ENCODE peak calls at places on chromosomes 7 and 10, in eight cellular contexts. N, R, U, Q, G, H, S and K are unnamed samples.
A peak's percentile ranks its signal among the peaks of the same experiment; 100 is the strongest.

GRCh38 chr7:87926581-87927461 is 7.2 kb upstream of the ADAM22 start:
- DNase-seq in Q (no peak), N (no peak), U (no peak), G (no peak), H (peak; percentile 39), R (peak; percentile 49), S (no peak), K (no peak)

GRCh38 chr10:121092341-121093099 is 241.4 kb downstream of the WDR11 start:
- DNase-seq in H (no peak), U (no peak), Q (no peak), N (peak; percentile 41), G (no peak), S (no peak), R (no peak), K (no peak)

GRCh38 chr7:92674379-92674778 is 84.2 kb upstream of the FAM133B start:
- DNase-seq in R (no peak), U (no peak), N (no peak), Q (no peak), H (no peak), G (no peak), S (no peak), K (no peak)

GRCh38 chr7:118109607-118110006 is 74.4 kb upstream of the LSM8 start:
- DNase-seq in S (no peak), Q (no peak), G (no peak), H (no peak), R (no peak), N (no peak), U (no peak), K (no peak)

GRCh38 chr10:43407576-43408330 is 1.2 kb downstream of the HNRNPF start:
- DNase-seq in H (peak; percentile 84), R (peak; percentile 96), Q (peak; percentile 97), N (peak; percentile 59), U (peak; percentile 98), S (peak; percentile 85), G (peak; percentile 60), K (peak; percentile 74)

GRCh38 chr7:70634610-70635068 is 497.3 kb upstream of the GALNT17 start:
- DNase-seq in G (no peak), H (peak; percentile 57), U (peak; percentile 95), R (no peak), S (no peak), Q (peak; percentile 46), N (no peak), K (no peak)

GRCh38 chr7:50353201-50353600 is 48.7 kb downstream of the IKZF1 start:
- DNase-seq in U (no peak), G (no peak), Q (no peak), N (no peak), H (no peak), S (no peak), R (no peak), K (no peak)

GRCh38 chr10:34061846-34062245 is 727.4 kb upstream of the NRP1 start:
- DNase-seq in G (no peak), H (no peak), U (no peak), R (no peak), Q (no peak), N (no peak), S (no peak), K (no peak)

GRCh38 chr10:112441520-112441919 is 5.2 kb downstream of the ZDHHC6 start:
- DNase-seq in Q (no peak), U (no peak), H (no peak), N (no peak), G (no peak), R (no peak), S (no peak), K (no peak)

GRCh38 chr10:130357226-130357625 is 221.0 kb downstream of the GLRX3 start:
- DNase-seq in R (no peak), S (no peak), U (no peak), Q (no peak), H (no peak), N (no peak), G (no peak), K (no peak)

GRCh38 chr10:101777857-101778145 is 1.9 kb upstream of the FGF8 start:
- DNase-seq in N (no peak), S (no peak), R (no peak), H (no peak), Q (no peak), U (no peak), G (no peak), K (no peak)

GRCh38 chr7:106668853-106669539 is 8.0 kb upstream of the CCDC71L start:
- DNase-seq in N (no peak), R (no peak), G (no peak), U (no peak), Q (no peak), H (no peak), S (no peak), K (no peak)

GRCh38 chr10:32958992-32959703 is 1.1 kb upstream of the ITGB1 start:
- DNase-seq in Q (no peak), U (peak; percentile 43), R (no peak), H (no peak), S (no peak), G (no peak), N (no peak), K (no peak)

GRCh38 chr10:29600067-29600466 is 34.7 kb downstream of the SVIL start:
- DNase-seq in S (no peak), G (no peak), N (no peak), Q (no peak), H (no peak), R (no peak), U (peak; percentile 65), K (no peak)

GRCh38 chr7:46754135-46754730 is 827.7 kb downstream of the TNS3 start:
- DNase-seq in S (peak; percentile 63), Q (peak; percentile 66), N (no peak), H (peak; percentile 74), G (no peak), U (peak; percentile 86), R (no peak), K (no peak)

GRCh38 chr7:26608402-26608801 is 256.0 kb downstream of the SKAP2 start:
- DNase-seq in G (no peak), S (no peak), Q (no peak), H (no peak), R (no peak), N (no peak), U (no peak), K (no peak)

GRCh38 chr7:83178066-83178465 is 15.4 kb upstream of the PCLO start:
- DNase-seq in G (no peak), S (no peak), Q (no peak), R (no peak), H (peak; percentile 1), N (peak; percentile 18), U (no peak), K (no peak)

GRCh38 chr7:12423995-12424745 is 20.5 kb upstream of the VWDE start:
- DNase-seq in H (no peak), Q (no peak), U (no peak), R (no peak), N (no peak), G (no peak), S (no peak), K (no peak)

GRCh38 chr10:18429335-18429734 is 222.1 kb downstream of the NSUN6 start:
- DNase-seq in H (no peak), Q (no peak), G (no peak), R (no peak), S (no peak), U (no peak), N (no peak), K (no peak)

GRCh38 chr7:80795174-80795573 is 123.7 kb downstream of the SEMA3C start:
- DNase-seq in U (peak; percentile 43), H (peak; percentile 26), N (no peak), S (no peak), G (no peak), R (no peak), Q (no peak), K (no peak)

GRCh38 chr7:110007316-110007910 is 1083.5 kb upstream of the LRRN3 start:
- DNase-seq in S (no peak), G (no peak), R (no peak), Q (no peak), U (no peak), N (no peak), H (no peak), K (no peak)

GRCh38 chr7:134457166-134457565 is 1.7 kb downstream of the AKR1B1 start:
- DNase-seq in G (no peak), R (no peak), S (no peak), U (no peak), Q (peak; percentile 73), N (no peak), H (no peak), K (no peak)

GRCh38 chr10:24465899-24466615 is 257.1 kb downstream of the KIAA1217 start:
- DNase-seq in N (no peak), G (no peak), Q (peak; percentile 79), U (peak; percentile 96), H (peak; percentile 93), S (peak; percentile 34), R (peak; percentile 69), K (no peak)

GRCh38 chr10:114492351-114493037 is 88.2 kb upstream of the AFAP1L2 start:
- DNase-seq in N (peak; percentile 69), R (no peak), Q (no peak), H (no peak), G (no peak), U (no peak), S (peak; percentile 19), K (no peak)

GRCh38 chr7:30143748-30144251 is 9.0 kb downstream of the MTURN start:
- DNase-seq in N (peak; percentile 12), H (no peak), R (no peak), S (no peak), Q (no peak), U (peak; percentile 66), G (no peak), K (no peak)

GRCh38 chr7:30255096-30255769 is 29.2 kb upstream of the ZNRF2 start:
- DNase-seq in G (no peak), R (no peak), H (no peak), U (no peak), Q (no peak), S (no peak), N (no peak), K (no peak)

GRCh38 chr7:116434820-116435341 is 64.7 kb upstream of the CAV2 start:
- DNase-seq in G (no peak), S (no peak), H (peak; percentile 35), Q (peak; percentile 63), U (peak; percentile 89), R (no peak), N (no peak), K (no peak)

GRCh38 chr10:29627201-29628105 is 7.3 kb downstream of the SVIL start:
- DNase-seq in H (no peak), R (no peak), N (no peak), G (no peak), U (peak; percentile 80), S (no peak), Q (peak; percentile 76), K (no peak)

GRCh38 chr10:32687546-32687945 is 241.6 kb downstream of the CCDC7 start:
- DNase-seq in N (no peak), U (no peak), R (no peak), G (no peak), Q (no peak), H (no peak), S (no peak), K (no peak)